ENCODE peak calls at places on chromosomes 3 and 15, in nine cellular contexts. B is fibroblast of the conjunctiva; L is frontal cortex; Q is activated T-cell treated with anti-CD3 and anti-CD28 coated beads for 1 hour; Y is mammary epithelial cell; M is stimulated activated CD8-positive, alpha-beta memory T cell treated with anti-CD3 and anti-CD28 coated beads, Interleukin-15, amount 100 ng/mL, for 24 hours; W is sciatic nerve; H is activated B cell treated with CpG ODN at 0.5 μM for 24 hours; R is HT-29. J is an unnamed sample.
A peak's percentile ranks its signal among the peaks of the same experiment; 100 is the strongest.

GRCh38 chr3:162540421-162540820 is 1043.8 kb downstream of the OTOL1 start:
- DNase-seq in B (peak; percentile 16), L (no peak), Q (no peak), Y (no peak), M (no peak), W (no peak), H (no peak), R (no peak), J (no peak)

GRCh38 chr3:14700891-14701290 is 25.9 kb downstream of the C3orf20 start:
- DNase-seq in B (no peak), L (no peak), Q (no peak), Y (no peak), M (no peak), W (no peak), H (no peak), R (no peak), J (no peak)

GRCh38 chr15:48493084-48493762 is 152.3 kb downstream of the FBN1 start:
- DNase-seq in B (peak; percentile 86), L (no peak), Q (no peak), Y (peak; percentile 73), M (no peak), W (no peak), H (no peak), R (no peak), J (peak; percentile 72)

GRCh38 chr3:156171517-156172267 is 51.3 kb downstream of the KCNAB1 start:
- DNase-seq in B (no peak), L (no peak), Q (no peak), Y (no peak), M (no peak), W (no peak), H (no peak), R (peak; percentile 20), J (no peak)

GRCh38 chr3:126672741-126673140 is 17.8 kb upstream of the TXNRD3 start:
- DNase-seq in B (no peak), L (no peak), Q (no peak), Y (no peak), M (no peak), W (no peak), H (no peak), R (no peak), J (no peak)

GRCh38 chr3:15796771-15797599 is 794 bp downstream of the ANKRD28 start:
- DNase-seq in B (peak; percentile 71), L (peak; percentile 4), Q (no peak), Y (peak; percentile 75), M (no peak), W (no peak), H (peak; percentile 20), R (peak; percentile 32), J (peak; percentile 67)

GRCh38 chr3:46284981-46285683 is 42.9 kb downstream of the CCR3 start:
- DNase-seq in B (no peak), L (no peak), Q (no peak), Y (peak; percentile 56), M (no peak), W (no peak), H (no peak), R (no peak), J (no peak)

GRCh38 chr3:194396897-194397756 is 1.9 kb downstream of the GP5 start:
- DNase-seq in B (no peak), L (no peak), Q (peak; percentile 24), Y (no peak), M (no peak), W (no peak), H (no peak), R (no peak), J (no peak)

GRCh38 chr3:181609156-181609767 is 102.5 kb upstream of the SOX2 start:
- DNase-seq in B (no peak), L (no peak), Q (no peak), Y (no peak), M (no peak), W (no peak), H (no peak), R (no peak), J (no peak)

GRCh38 chr15:64232400-64232799 is 69.6 kb upstream of the PPIB start:
- DNase-seq in B (no peak), L (no peak), Q (no peak), Y (peak; percentile 68), M (no peak), W (no peak), H (no peak), R (peak; percentile 65), J (no peak)

GRCh38 chr15:85488997-85489396 is 108.6 kb downstream of the AKAP13 start:
- DNase-seq in B (no peak), L (no peak), Q (no peak), Y (peak; percentile 88), M (no peak), W (no peak), H (no peak), R (peak; percentile 57), J (no peak)

GRCh38 chr3:132231633-132232032 is 85.6 kb upstream of the ACP3 start:
- DNase-seq in B (no peak), L (no peak), Q (no peak), Y (peak; percentile 69), M (no peak), W (no peak), H (no peak), R (no peak), J (no peak)

GRCh38 chr3:195110647-195111321 is 160.2 kb downstream of the XXYLT1 start:
- DNase-seq in B (no peak), L (no peak), Q (no peak), Y (no peak), M (no peak), W (peak; percentile 74), H (no peak), R (no peak), J (no peak)

GRCh38 chr3:193788189-193788946 is 195.4 kb downstream of the OPA1 start:
- DNase-seq in B (peak; percentile 29), L (peak; percentile 80), Q (no peak), Y (no peak), M (no peak), W (peak; percentile 73), H (peak; percentile 36), R (peak; percentile 84), J (peak; percentile 45)

GRCh38 chr3:101203411-101203810 is 117.0 kb downstream of the IMPG2 start:
- DNase-seq in B (no peak), L (no peak), Q (no peak), Y (peak; percentile 41), M (no peak), W (no peak), H (no peak), R (no peak), J (peak; percentile 47)

GRCh38 chr3:8660781-8661180 is 16.2 kb upstream of the SSUH2 start:
- DNase-seq in B (no peak), L (no peak), Q (no peak), Y (no peak), M (no peak), W (no peak), H (no peak), R (no peak), J (no peak)

J was measured in astrocyte of the cerebellum.